ENCODE peak calls at places on chromosomes 1 and 21, in nine cellular contexts. One of them, this sample, is unnamed.

GRCh38 chr1:200154069-200154767 is 126.7 kb downstream of the NR5A2 start:
- DNase-seq in IMR-90: peak
- DNase-seq in skeletal muscle cell: no peak
- DNase-seq in stimulated activated CD4-positive, alpha-beta T cell treated with anti-CD3 and anti-CD28 coated beads, Interleukin-12 subunit alpha, Interleukin-12 subunit beta, amount 100 ng/mL, for 48 hours: peak
- DNase-seq in neural crest cell: no peak
- DNase-seq in CD8-positive, alpha-beta memory T cell: peak
- DNase-seq in NCI-H446 treated with DMSO at 0.1 percent for 48 hours: no peak
- DNase-seq in AG09309: no peak
- DNase-seq in KBM-7: peak
- DNase-seq in this sample: no peak

GRCh38 chr1:93845554-93846150 is 33.4 kb downstream of the DNTTIP2 start:
- DNase-seq in IMR-90: peak
- DNase-seq in skeletal muscle cell: peak
- DNase-seq in stimulated activated CD4-positive, alpha-beta T cell treated with anti-CD3 and anti-CD28 coated beads, Interleukin-12 subunit alpha, Interleukin-12 subunit beta, amount 100 ng/mL, for 48 hours: no peak
- DNase-seq in neural crest cell: peak
- DNase-seq in CD8-positive, alpha-beta memory T cell: no peak
- DNase-seq in NCI-H446 treated with DMSO at 0.1 percent for 48 hours: peak
- DNase-seq in AG09309: no peak
- DNase-seq in KBM-7: no peak
- DNase-seq in this sample: peak

GRCh38 chr1:192476802-192477298 is 98.7 kb upstream of the RGS1 start:
- DNase-seq in IMR-90: peak
- DNase-seq in skeletal muscle cell: peak
- DNase-seq in stimulated activated CD4-positive, alpha-beta T cell treated with anti-CD3 and anti-CD28 coated beads, Interleukin-12 subunit alpha, Interleukin-12 subunit beta, amount 100 ng/mL, for 48 hours: no peak
- DNase-seq in neural crest cell: no peak
- DNase-seq in CD8-positive, alpha-beta memory T cell: no peak
- DNase-seq in NCI-H446 treated with DMSO at 0.1 percent for 48 hours: peak
- DNase-seq in AG09309: no peak
- DNase-seq in KBM-7: peak
- DNase-seq in this sample: no peak

GRCh38 chr1:47984175-47984789 is 12.9 kb downstream of the TRABD2B start:
- DNase-seq in IMR-90: no peak
- DNase-seq in skeletal muscle cell: no peak
- DNase-seq in stimulated activated CD4-positive, alpha-beta T cell treated with anti-CD3 and anti-CD28 coated beads, Interleukin-12 subunit alpha, Interleukin-12 subunit beta, amount 100 ng/mL, for 48 hours: no peak
- DNase-seq in neural crest cell: no peak
- DNase-seq in CD8-positive, alpha-beta memory T cell: no peak
- DNase-seq in NCI-H446 treated with DMSO at 0.1 percent for 48 hours: no peak
- DNase-seq in AG09309: no peak
- DNase-seq in KBM-7: no peak
- DNase-seq in this sample: no peak

GRCh38 chr1:184959626-184960025 is 14.7 kb downstream of the NIBAN1 start:
- DNase-seq in IMR-90: no peak
- DNase-seq in skeletal muscle cell: no peak
- DNase-seq in stimulated activated CD4-positive, alpha-beta T cell treated with anti-CD3 and anti-CD28 coated beads, Interleukin-12 subunit alpha, Interleukin-12 subunit beta, amount 100 ng/mL, for 48 hours: no peak
- DNase-seq in neural crest cell: no peak
- DNase-seq in CD8-positive, alpha-beta memory T cell: no peak
- DNase-seq in NCI-H446 treated with DMSO at 0.1 percent for 48 hours: no peak
- DNase-seq in AG09309: no peak
- DNase-seq in KBM-7: no peak
- DNase-seq in this sample: no peak

GRCh38 chr1:218482683-218483082 is 137.5 kb downstream of the TGFB2 start:
- DNase-seq in IMR-90: peak
- DNase-seq in skeletal muscle cell: peak
- DNase-seq in stimulated activated CD4-positive, alpha-beta T cell treated with anti-CD3 and anti-CD28 coated beads, Interleukin-12 subunit alpha, Interleukin-12 subunit beta, amount 100 ng/mL, for 48 hours: no peak
- DNase-seq in neural crest cell: no peak
- DNase-seq in CD8-positive, alpha-beta memory T cell: no peak
- DNase-seq in NCI-H446 treated with DMSO at 0.1 percent for 48 hours: no peak
- DNase-seq in AG09309: no peak
- DNase-seq in KBM-7: no peak
- DNase-seq in this sample: no peak

GRCh38 chr1:234870582-234870981 is 258.1 kb downstream of the TOMM20 start:
- DNase-seq in IMR-90: no peak
- DNase-seq in skeletal muscle cell: no peak
- DNase-seq in stimulated activated CD4-positive, alpha-beta T cell treated with anti-CD3 and anti-CD28 coated beads, Interleukin-12 subunit alpha, Interleukin-12 subunit beta, amount 100 ng/mL, for 48 hours: no peak
- DNase-seq in neural crest cell: no peak
- DNase-seq in CD8-positive, alpha-beta memory T cell: no peak
- DNase-seq in NCI-H446 treated with DMSO at 0.1 percent for 48 hours: no peak
- DNase-seq in AG09309: no peak
- DNase-seq in KBM-7: no peak
- DNase-seq in this sample: no peak

GRCh38 chr1:244802041-244802440 is 33.4 kb upstream of the COX20 start:
- DNase-seq in IMR-90: no peak
- DNase-seq in skeletal muscle cell: no peak
- DNase-seq in stimulated activated CD4-positive, alpha-beta T cell treated with anti-CD3 and anti-CD28 coated beads, Interleukin-12 subunit alpha, Interleukin-12 subunit beta, amount 100 ng/mL, for 48 hours: no peak
- DNase-seq in neural crest cell: no peak
- DNase-seq in CD8-positive, alpha-beta memory T cell: no peak
- DNase-seq in NCI-H446 treated with DMSO at 0.1 percent for 48 hours: no peak
- DNase-seq in AG09309: no peak
- DNase-seq in KBM-7: no peak
- DNase-seq in this sample: no peak

GRCh38 chr1:170729608-170730378 is 65.9 kb downstream of the PRRX1 start:
- DNase-seq in IMR-90: peak
- DNase-seq in skeletal muscle cell: peak
- DNase-seq in stimulated activated CD4-positive, alpha-beta T cell treated with anti-CD3 and anti-CD28 coated beads, Interleukin-12 subunit alpha, Interleukin-12 subunit beta, amount 100 ng/mL, for 48 hours: no peak
- DNase-seq in neural crest cell: no peak
- DNase-seq in CD8-positive, alpha-beta memory T cell: no peak
- DNase-seq in NCI-H446 treated with DMSO at 0.1 percent for 48 hours: no peak
- DNase-seq in AG09309: peak
- DNase-seq in KBM-7: no peak
- DNase-seq in this sample: no peak

GRCh38 chr21:25735221-25735894 is 586 bp downstream of the GABPA start:
- DNase-seq in IMR-90: peak
- DNase-seq in skeletal muscle cell: peak
- DNase-seq in stimulated activated CD4-positive, alpha-beta T cell treated with anti-CD3 and anti-CD28 coated beads, Interleukin-12 subunit alpha, Interleukin-12 subunit beta, amount 100 ng/mL, for 48 hours: peak
- DNase-seq in neural crest cell: peak
- DNase-seq in CD8-positive, alpha-beta memory T cell: peak
- DNase-seq in NCI-H446 treated with DMSO at 0.1 percent for 48 hours: peak
- DNase-seq in AG09309: peak
- DNase-seq in KBM-7: peak
- DNase-seq in this sample: peak

GRCh38 chr1:50266509-50266908 is 156.7 kb downstream of the DMRTA2 start:
- DNase-seq in IMR-90: no peak
- DNase-seq in skeletal muscle cell: peak
- DNase-seq in stimulated activated CD4-positive, alpha-beta T cell treated with anti-CD3 and anti-CD28 coated beads, Interleukin-12 subunit alpha, Interleukin-12 subunit beta, amount 100 ng/mL, for 48 hours: no peak
- DNase-seq in neural crest cell: no peak
- DNase-seq in CD8-positive, alpha-beta memory T cell: no peak
- DNase-seq in NCI-H446 treated with DMSO at 0.1 percent for 48 hours: no peak
- DNase-seq in AG09309: no peak
- DNase-seq in KBM-7: no peak
- DNase-seq in this sample: no peak

GRCh38 chr1:91682882-91683597 is 182.4 kb downstream of the CDC7 start:
- DNase-seq in IMR-90: no peak
- DNase-seq in skeletal muscle cell: no peak
- DNase-seq in stimulated activated CD4-positive, alpha-beta T cell treated with anti-CD3 and anti-CD28 coated beads, Interleukin-12 subunit alpha, Interleukin-12 subunit beta, amount 100 ng/mL, for 48 hours: no peak
- DNase-seq in neural crest cell: no peak
- DNase-seq in CD8-positive, alpha-beta memory T cell: no peak
- DNase-seq in NCI-H446 treated with DMSO at 0.1 percent for 48 hours: no peak
- DNase-seq in AG09309: no peak
- DNase-seq in KBM-7: no peak
- DNase-seq in this sample: no peak

GRCh38 chr1:246769306-246769705 is 45.1 kb downstream of the SCCPDH start:
- DNase-seq in IMR-90: peak
- DNase-seq in skeletal muscle cell: peak
- DNase-seq in stimulated activated CD4-positive, alpha-beta T cell treated with anti-CD3 and anti-CD28 coated beads, Interleukin-12 subunit alpha, Interleukin-12 subunit beta, amount 100 ng/mL, for 48 hours: no peak
- DNase-seq in neural crest cell: no peak
- DNase-seq in CD8-positive, alpha-beta memory T cell: no peak
- DNase-seq in NCI-H446 treated with DMSO at 0.1 percent for 48 hours: no peak
- DNase-seq in AG09309: peak
- DNase-seq in KBM-7: no peak
- DNase-seq in this sample: peak

GRCh38 chr1:107525146-107525545 is 384.3 kb downstream of the NTNG1 start:
- DNase-seq in IMR-90: no peak
- DNase-seq in skeletal muscle cell: no peak
- DNase-seq in stimulated activated CD4-positive, alpha-beta T cell treated with anti-CD3 and anti-CD28 coated beads, Interleukin-12 subunit alpha, Interleukin-12 subunit beta, amount 100 ng/mL, for 48 hours: no peak
- DNase-seq in neural crest cell: no peak
- DNase-seq in CD8-positive, alpha-beta memory T cell: no peak
- DNase-seq in NCI-H446 treated with DMSO at 0.1 percent for 48 hours: no peak
- DNase-seq in AG09309: no peak
- DNase-seq in KBM-7: no peak
- DNase-seq in this sample: no peak

GRCh38 chr1:11447903-11448302 is 31.1 kb upstream of the DISP3 start:
- DNase-seq in IMR-90: no peak
- DNase-seq in skeletal muscle cell: no peak
- DNase-seq in stimulated activated CD4-positive, alpha-beta T cell treated with anti-CD3 and anti-CD28 coated beads, Interleukin-12 subunit alpha, Interleukin-12 subunit beta, amount 100 ng/mL, for 48 hours: no peak
- DNase-seq in neural crest cell: no peak
- DNase-seq in CD8-positive, alpha-beta memory T cell: no peak
- DNase-seq in NCI-H446 treated with DMSO at 0.1 percent for 48 hours: no peak
- DNase-seq in AG09309: no peak
- DNase-seq in KBM-7: no peak
- DNase-seq in this sample: no peak

GRCh38 chr1:159854101-159854692 is 8.3 kb downstream of the VSIG8 start:
- DNase-seq in IMR-90: no peak
- DNase-seq in skeletal muscle cell: no peak
- DNase-seq in stimulated activated CD4-positive, alpha-beta T cell treated with anti-CD3 and anti-CD28 coated beads, Interleukin-12 subunit alpha, Interleukin-12 subunit beta, amount 100 ng/mL, for 48 hours: peak
- DNase-seq in neural crest cell: peak
- DNase-seq in CD8-positive, alpha-beta memory T cell: no peak
- DNase-seq in NCI-H446 treated with DMSO at 0.1 percent for 48 hours: no peak
- DNase-seq in AG09309: no peak
- DNase-seq in KBM-7: no peak
- DNase-seq in this sample: no peak

GRCh38 chr1:198776602-198777029 is 137.8 kb downstream of the PTPRC start:
- DNase-seq in IMR-90: peak
- DNase-seq in skeletal muscle cell: peak
- DNase-seq in stimulated activated CD4-positive, alpha-beta T cell treated with anti-CD3 and anti-CD28 coated beads, Interleukin-12 subunit alpha, Interleukin-12 subunit beta, amount 100 ng/mL, for 48 hours: no peak
- DNase-seq in neural crest cell: no peak
- DNase-seq in CD8-positive, alpha-beta memory T cell: no peak
- DNase-seq in NCI-H446 treated with DMSO at 0.1 percent for 48 hours: no peak
- DNase-seq in AG09309: peak
- DNase-seq in KBM-7: peak
- DNase-seq in this sample: peak

GRCh38 chr1:9573723-9574122 is 15.0 kb upstream of the TMEM201 start:
- DNase-seq in IMR-90: peak
- DNase-seq in skeletal muscle cell: no peak
- DNase-seq in stimulated activated CD4-positive, alpha-beta T cell treated with anti-CD3 and anti-CD28 coated beads, Interleukin-12 subunit alpha, Interleukin-12 subunit beta, amount 100 ng/mL, for 48 hours: no peak
- DNase-seq in neural crest cell: no peak
- DNase-seq in CD8-positive, alpha-beta memory T cell: no peak
- DNase-seq in NCI-H446 treated with DMSO at 0.1 percent for 48 hours: no peak
- DNase-seq in AG09309: no peak
- DNase-seq in KBM-7: peak
- DNase-seq in this sample: no peak

GRCh38 chr1:199954701-199955100 is 72.8 kb upstream of the NR5A2 start:
- DNase-seq in IMR-90: no peak
- DNase-seq in skeletal muscle cell: no peak
- DNase-seq in stimulated activated CD4-positive, alpha-beta T cell treated with anti-CD3 and anti-CD28 coated beads, Interleukin-12 subunit alpha, Interleukin-12 subunit beta, amount 100 ng/mL, for 48 hours: no peak
- DNase-seq in neural crest cell: peak
- DNase-seq in CD8-positive, alpha-beta memory T cell: no peak
- DNase-seq in NCI-H446 treated with DMSO at 0.1 percent for 48 hours: no peak
- DNase-seq in AG09309: no peak
- DNase-seq in KBM-7: no peak
- DNase-seq in this sample: no peak

GRCh38 chr1:17635811-17636210 is 96.3 kb downstream of the ARHGEF10L start:
- DNase-seq in IMR-90: no peak
- DNase-seq in skeletal muscle cell: no peak
- DNase-seq in stimulated activated CD4-positive, alpha-beta T cell treated with anti-CD3 and anti-CD28 coated beads, Interleukin-12 subunit alpha, Interleukin-12 subunit beta, amount 100 ng/mL, for 48 hours: no peak
- DNase-seq in neural crest cell: no peak
- DNase-seq in CD8-positive, alpha-beta memory T cell: no peak
- DNase-seq in NCI-H446 treated with DMSO at 0.1 percent for 48 hours: no peak
- DNase-seq in AG09309: no peak
- DNase-seq in KBM-7: no peak
- DNase-seq in this sample: no peak

GRCh38 chr1:15765495-15766194 is 7.0 kb downstream of the FBLIM1 start:
- DNase-seq in IMR-90: peak
- DNase-seq in skeletal muscle cell: no peak
- DNase-seq in stimulated activated CD4-positive, alpha-beta T cell treated with anti-CD3 and anti-CD28 coated beads, Interleukin-12 subunit alpha, Interleukin-12 subunit beta, amount 100 ng/mL, for 48 hours: no peak
- DNase-seq in neural crest cell: no peak
- DNase-seq in CD8-positive, alpha-beta memory T cell: no peak
- DNase-seq in NCI-H446 treated with DMSO at 0.1 percent for 48 hours: peak
- DNase-seq in AG09309: peak
- DNase-seq in KBM-7: no peak
- DNase-seq in this sample: no peak

GRCh38 chr1:157407917-157408525 is 144.3 kb downstream of the FCRL5 start:
- DNase-seq in IMR-90: no peak
- DNase-seq in skeletal muscle cell: no peak
- DNase-seq in stimulated activated CD4-positive, alpha-beta T cell treated with anti-CD3 and anti-CD28 coated beads, Interleukin-12 subunit alpha, Interleukin-12 subunit beta, amount 100 ng/mL, for 48 hours: no peak
- DNase-seq in neural crest cell: no peak
- DNase-seq in CD8-positive, alpha-beta memory T cell: no peak
- DNase-seq in NCI-H446 treated with DMSO at 0.1 percent for 48 hours: no peak
- DNase-seq in AG09309: no peak
- DNase-seq in KBM-7: peak
- DNase-seq in this sample: no peak

GRCh38 chr1:62588000-62588399 is 9.3 kb upstream of the ANGPTL3 start:
- DNase-seq in IMR-90: peak
- DNase-seq in skeletal muscle cell: no peak
- DNase-seq in stimulated activated CD4-positive, alpha-beta T cell treated with anti-CD3 and anti-CD28 coated beads, Interleukin-12 subunit alpha, Interleukin-12 subunit beta, amount 100 ng/mL, for 48 hours: no peak
- DNase-seq in neural crest cell: no peak
- DNase-seq in CD8-positive, alpha-beta memory T cell: no peak
- DNase-seq in NCI-H446 treated with DMSO at 0.1 percent for 48 hours: no peak
- DNase-seq in AG09309: no peak
- DNase-seq in KBM-7: no peak
- DNase-seq in this sample: no peak

GRCh38 chr1:217453816-217454215 is 177.1 kb downstream of the GPATCH2 start:
- DNase-seq in IMR-90: no peak
- DNase-seq in skeletal muscle cell: no peak
- DNase-seq in stimulated activated CD4-positive, alpha-beta T cell treated with anti-CD3 and anti-CD28 coated beads, Interleukin-12 subunit alpha, Interleukin-12 subunit beta, amount 100 ng/mL, for 48 hours: no peak
- DNase-seq in neural crest cell: no peak
- DNase-seq in CD8-positive, alpha-beta memory T cell: no peak
- DNase-seq in NCI-H446 treated with DMSO at 0.1 percent for 48 hours: no peak
- DNase-seq in AG09309: no peak
- DNase-seq in KBM-7: no peak
- DNase-seq in this sample: no peak

GRCh38 chr1:9822897-9823692 is 670 bp downstream of the CLSTN1 start:
- DNase-seq in IMR-90: peak
- DNase-seq in skeletal muscle cell: no peak
- DNase-seq in stimulated activated CD4-positive, alpha-beta T cell treated with anti-CD3 and anti-CD28 coated beads, Interleukin-12 subunit alpha, Interleukin-12 subunit beta, amount 100 ng/mL, for 48 hours: no peak
- DNase-seq in neural crest cell: no peak
- DNase-seq in CD8-positive, alpha-beta memory T cell: peak
- DNase-seq in NCI-H446 treated with DMSO at 0.1 percent for 48 hours: no peak
- DNase-seq in AG09309: no peak
- DNase-seq in KBM-7: peak
- DNase-seq in this sample: no peak

GRCh38 chr1:157194739-157195520 is 56.7 kb upstream of the ETV3 start:
- DNase-seq in IMR-90: no peak
- DNase-seq in skeletal muscle cell: no peak
- DNase-seq in stimulated activated CD4-positive, alpha-beta T cell treated with anti-CD3 and anti-CD28 coated beads, Interleukin-12 subunit alpha, Interleukin-12 subunit beta, amount 100 ng/mL, for 48 hours: no peak
- DNase-seq in neural crest cell: no peak
- DNase-seq in CD8-positive, alpha-beta memory T cell: no peak
- DNase-seq in NCI-H446 treated with DMSO at 0.1 percent for 48 hours: no peak
- DNase-seq in AG09309: no peak
- DNase-seq in KBM-7: no peak
- DNase-seq in this sample: no peak

GRCh38 chr1:116356673-116357072 is 16.4 kb upstream of the ATP1A1 start:
- DNase-seq in IMR-90: peak
- DNase-seq in skeletal muscle cell: no peak
- DNase-seq in stimulated activated CD4-positive, alpha-beta T cell treated with anti-CD3 and anti-CD28 coated beads, Interleukin-12 subunit alpha, Interleukin-12 subunit beta, amount 100 ng/mL, for 48 hours: no peak
- DNase-seq in neural crest cell: no peak
- DNase-seq in CD8-positive, alpha-beta memory T cell: no peak
- DNase-seq in NCI-H446 treated with DMSO at 0.1 percent for 48 hours: no peak
- DNase-seq in AG09309: no peak
- DNase-seq in KBM-7: no peak
- DNase-seq in this sample: no peak

GRCh38 chr1:6911974-6912373 is 126.7 kb downstream of the CAMTA1 start:
- DNase-seq in IMR-90: peak
- DNase-seq in skeletal muscle cell: no peak
- DNase-seq in stimulated activated CD4-positive, alpha-beta T cell treated with anti-CD3 and anti-CD28 coated beads, Interleukin-12 subunit alpha, Interleukin-12 subunit beta, amount 100 ng/mL, for 48 hours: no peak
- DNase-seq in neural crest cell: no peak
- DNase-seq in CD8-positive, alpha-beta memory T cell: no peak
- DNase-seq in NCI-H446 treated with DMSO at 0.1 percent for 48 hours: no peak
- DNase-seq in AG09309: no peak
- DNase-seq in KBM-7: no peak
- DNase-seq in this sample: no peak

GRCh38 chr1:200483491-200484143 is 73.8 kb upstream of the ZNF281 start:
- DNase-seq in IMR-90: peak
- DNase-seq in skeletal muscle cell: peak
- DNase-seq in stimulated activated CD4-positive, alpha-beta T cell treated with anti-CD3 and anti-CD28 coated beads, Interleukin-12 subunit alpha, Interleukin-12 subunit beta, amount 100 ng/mL, for 48 hours: peak
- DNase-seq in neural crest cell: no peak
- DNase-seq in CD8-positive, alpha-beta memory T cell: no peak
- DNase-seq in NCI-H446 treated with DMSO at 0.1 percent for 48 hours: no peak
- DNase-seq in AG09309: peak
- DNase-seq in KBM-7: peak
- DNase-seq in this sample: peak

GRCh38 chr21:43585924-43586411 is 73.3 kb downstream of the HSF2BP start:
- DNase-seq in IMR-90: peak
- DNase-seq in skeletal muscle cell: peak
- DNase-seq in stimulated activated CD4-positive, alpha-beta T cell treated with anti-CD3 and anti-CD28 coated beads, Interleukin-12 subunit alpha, Interleukin-12 subunit beta, amount 100 ng/mL, for 48 hours: no peak
- DNase-seq in neural crest cell: no peak
- DNase-seq in CD8-positive, alpha-beta memory T cell: no peak
- DNase-seq in NCI-H446 treated with DMSO at 0.1 percent for 48 hours: no peak
- DNase-seq in AG09309: peak
- DNase-seq in KBM-7: no peak
- DNase-seq in this sample: peak

GRCh38 chr1:109261578-109261977 is 12.2 kb downstream of the CELSR2 start:
- DNase-seq in IMR-90: no peak
- DNase-seq in skeletal muscle cell: no peak
- DNase-seq in stimulated activated CD4-positive, alpha-beta T cell treated with anti-CD3 and anti-CD28 coated beads, Interleukin-12 subunit alpha, Interleukin-12 subunit beta, amount 100 ng/mL, for 48 hours: no peak
- DNase-seq in neural crest cell: no peak
- DNase-seq in CD8-positive, alpha-beta memory T cell: no peak
- DNase-seq in NCI-H446 treated with DMSO at 0.1 percent for 48 hours: no peak
- DNase-seq in AG09309: no peak
- DNase-seq in KBM-7: no peak
- DNase-seq in this sample: no peak

This sample was measured in AG04449.